ENCODE peak calls at places on chromosomes 5 and 9, in five cellular contexts. V, L, R, F and U are unnamed samples.

GRCh38 chr5:80722916-80723315 is 68.1 kb upstream of the DHFR start:
- DNase-seq in V (no peak), L (no peak), R (no peak), F (no peak), U (no peak)

GRCh38 chr5:16735092-16735970 is 118.5 kb upstream of the RETREG1 start:
- DNase-seq in V (no peak), L (no peak), R (no peak), F (peak), U (no peak)

GRCh38 chr9:1273859-1274258 is 223.7 kb downstream of the DMRT2 start:
- DNase-seq in V (no peak), L (no peak), R (no peak), F (no peak), U (no peak)

GRCh38 chr5:73031839-73032238 is 76.0 kb downstream of the FCHO2 start:
- DNase-seq in V (no peak), L (peak), R (no peak), F (no peak), U (peak)

GRCh38 chr9:88732128-88732527 is 197.2 kb downstream of the NXNL2 start:
- DNase-seq in V (no peak), L (no peak), R (no peak), F (no peak), U (peak)

GRCh38 chr5:36607114-36607561 is 732 bp downstream of the SLC1A3 start:
- DNase-seq in V (no peak), L (no peak), R (no peak), F (no peak), U (peak)

GRCh38 chr5:31952034-31952433 is 222.1 kb downstream of the GOLPH3 start:
- DNase-seq in V (no peak), L (no peak), R (no peak), F (no peak), U (no peak)

GRCh38 chr5:116395708-116396203 is 178.9 kb downstream of the SEMA6A start:
- DNase-seq in V (no peak), L (no peak), R (no peak), F (no peak), U (no peak)

GRCh38 chr9:97565262-97565661 is 63.8 kb downstream of the TMOD1 start:
- DNase-seq in V (no peak), L (no peak), R (no peak), F (no peak), U (no peak)

GRCh38 chr5:67805666-67806348 is 409.7 kb upstream of the PIK3R1 start:
- DNase-seq in V (no peak), L (no peak), R (no peak), F (no peak), U (no peak)

GRCh38 chr5:10421841-10422691 is 19.6 kb upstream of the ROPN1L start:
- DNase-seq in V (no peak), L (no peak), R (no peak), F (no peak), U (no peak)

GRCh38 chr5:395921-396714 is 46.9 kb upstream of the EXOC3 start:
- DNase-seq in V (no peak), L (peak), R (no peak), F (no peak), U (no peak)

GRCh38 chr5:153402550-153402949 is 87.9 kb upstream of the GRIA1 start:
- DNase-seq in V (no peak), L (no peak), R (no peak), F (no peak), U (no peak)

GRCh38 chr5:9716838-9717281 is 86.7 kb upstream of the TAS2R1 start:
- DNase-seq in V (peak), L (no peak), R (no peak), F (no peak), U (peak)

GRCh38 chr9:79572891-79573696 is 1.3 kb downstream of the TLE4 start:
- DNase-seq in V (no peak), L (peak), R (peak), F (no peak), U (no peak)

GRCh38 chr5:15695171-15695676 is 195.2 kb downstream of the FBXL7 start:
- DNase-seq in V (no peak), L (no peak), R (no peak), F (no peak), U (peak)

GRCh38 chr9:32344551-32345182 is 39.8 kb upstream of the ACO1 start:
- DNase-seq in V (no peak), L (no peak), R (no peak), F (no peak), U (peak)

GRCh38 chr9:134290603-134291451 is 35.4 kb upstream of the RXRA start:
- DNase-seq in V (no peak), L (no peak), R (no peak), F (no peak), U (no peak)

GRCh38 chr9:89810434-89810833 is 205.6 kb downstream of the GADD45G start:
- DNase-seq in V (no peak), L (no peak), R (no peak), F (no peak), U (no peak)

GRCh38 chr9:114777841-114778240 is 28.0 kb downstream of the TNFSF15 start:
- DNase-seq in V (no peak), L (no peak), R (no peak), F (no peak), U (no peak)

GRCh38 chr9:81589819-81590218 is 99.5 kb downstream of the TLE1 start:
- DNase-seq in V (no peak), L (no peak), R (no peak), F (no peak), U (no peak)

GRCh38 chr5:103409013-103409670 is 150.6 kb downstream of the MACIR start:
- DNase-seq in V (no peak), L (no peak), R (no peak), F (no peak), U (no peak)

GRCh38 chr5:103414598-103414997 is 148.0 kb downstream of the NUDT12 start:
- DNase-seq in V (no peak), L (no peak), R (no peak), F (peak), U (no peak)

GRCh38 chr5:103408408-103408807 is 149.8 kb downstream of the MACIR start:
- DNase-seq in V (no peak), L (no peak), R (no peak), F (no peak), U (no peak)

GRCh38 chr5:103410174-103410573 is 151.6 kb downstream of the MACIR start:
- DNase-seq in V (no peak), L (no peak), R (no peak), F (no peak), U (no peak)

GRCh38 chr5:103411721-103412120 is 150.9 kb downstream of the NUDT12 start:
- DNase-seq in V (no peak), L (no peak), R (no peak), F (no peak), U (no peak)
- TF ChIP-seq RFX5 in V (no peak), L (no peak), R (no peak), F (no peak), U (no peak)

GRCh38 chr5:94024101-94024500 is 282.7 kb upstream of the POU5F2 start:
- DNase-seq in V (no peak), L (no peak), R (no peak), F (no peak), U (peak)
- TF ChIP-seq RFX5 in V (no peak), L (no peak), R (no peak), F (no peak), U (no peak)

DNA sequence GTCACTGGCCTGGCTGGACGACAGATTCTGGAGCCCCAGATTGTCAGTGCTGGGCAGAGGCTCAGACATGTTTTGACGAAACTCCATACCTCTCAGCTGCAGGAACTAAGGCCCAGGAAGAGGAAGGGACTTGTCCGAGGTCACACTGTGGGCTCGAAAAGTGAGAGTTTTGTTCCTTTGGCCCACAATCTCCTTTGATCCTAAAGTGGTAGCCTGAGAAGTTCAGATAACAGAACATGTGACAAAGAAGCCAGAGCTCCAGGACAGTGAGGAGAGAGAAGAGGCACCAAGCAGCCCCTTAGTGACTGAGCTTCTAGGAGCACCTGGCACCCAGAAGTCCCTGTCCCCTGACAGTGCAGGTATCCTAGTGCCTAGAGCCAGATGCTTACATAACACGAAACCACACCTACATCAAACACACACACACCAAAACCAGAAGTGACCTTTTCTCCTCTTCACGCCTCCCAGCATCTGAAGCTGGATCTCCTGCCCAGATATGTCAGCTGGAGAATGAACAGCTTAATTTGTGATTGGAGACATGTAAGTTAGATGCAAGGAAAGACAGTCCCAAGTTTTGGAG is 88.9 kb downstream of the ADRB2 start:
- DNase-seq in V (no peak), L (no peak), R (no peak), F (no peak), U (no peak)
- TF ChIP-seq RFX5 in V (no peak), L (no peak), R (no peak), F (no peak), U (no peak)

DNA sequence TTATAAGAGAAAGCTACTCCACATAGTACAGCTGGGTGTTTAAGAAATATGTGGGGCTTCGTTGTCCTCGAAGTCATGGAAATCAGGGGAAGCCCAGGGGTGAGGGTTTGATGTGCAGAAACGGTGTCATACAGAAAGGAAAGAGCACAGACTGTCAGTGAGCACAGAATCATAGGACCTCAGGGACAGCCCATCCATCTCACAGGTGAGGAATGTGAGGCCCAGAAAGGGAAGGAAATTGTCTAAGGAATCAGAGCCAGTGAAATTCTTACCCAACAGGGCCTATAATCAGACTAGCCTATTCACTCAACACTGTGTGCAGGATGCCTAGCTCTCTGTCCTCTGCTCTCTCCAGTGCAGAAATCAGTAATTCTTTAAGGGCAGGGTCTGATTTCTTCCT is 535.6 kb downstream of the SPOCK1 start:
- DNase-seq in V (no peak), L (no peak), R (no peak), F (no peak), U (no peak)
- TF ChIP-seq RFX5 in V (no peak), L (no peak), R (no peak), F (no peak), U (no peak)

GRCh38 chr9:19174127-19174921 is 47.0 kb upstream of the PLIN2 start:
- DNase-seq in V (peak), L (peak), R (peak), F (peak), U (peak)
- TF ChIP-seq RFX5 in V (no peak), L (no peak), R (no peak), F (no peak), U (no peak)

DNA sequence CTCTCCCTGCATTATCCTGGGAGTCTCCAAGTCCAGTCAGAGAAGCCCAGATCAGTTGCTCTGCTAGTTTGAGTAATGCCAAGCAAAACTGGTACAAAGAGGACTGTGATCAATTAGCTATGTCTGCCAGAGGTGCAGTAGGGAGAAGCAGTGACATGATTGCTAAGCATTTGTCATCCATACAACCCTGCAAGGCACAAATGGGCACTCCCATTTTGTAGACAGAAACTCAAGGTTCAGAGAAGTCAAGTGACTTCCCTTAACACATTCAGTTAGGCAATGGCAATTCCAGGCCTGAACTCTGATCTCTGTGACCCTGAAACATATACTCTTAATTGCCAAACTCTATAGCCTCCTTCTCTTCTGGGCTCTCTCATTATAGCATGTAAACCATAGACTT is 34.0 kb downstream of the NDST1 start:
- DNase-seq in V (no peak), L (no peak), R (no peak), F (peak), U (no peak)
- TF ChIP-seq RFX5 in V (no peak), L (no peak), R (no peak), F (no peak), U (no peak)

DNA sequence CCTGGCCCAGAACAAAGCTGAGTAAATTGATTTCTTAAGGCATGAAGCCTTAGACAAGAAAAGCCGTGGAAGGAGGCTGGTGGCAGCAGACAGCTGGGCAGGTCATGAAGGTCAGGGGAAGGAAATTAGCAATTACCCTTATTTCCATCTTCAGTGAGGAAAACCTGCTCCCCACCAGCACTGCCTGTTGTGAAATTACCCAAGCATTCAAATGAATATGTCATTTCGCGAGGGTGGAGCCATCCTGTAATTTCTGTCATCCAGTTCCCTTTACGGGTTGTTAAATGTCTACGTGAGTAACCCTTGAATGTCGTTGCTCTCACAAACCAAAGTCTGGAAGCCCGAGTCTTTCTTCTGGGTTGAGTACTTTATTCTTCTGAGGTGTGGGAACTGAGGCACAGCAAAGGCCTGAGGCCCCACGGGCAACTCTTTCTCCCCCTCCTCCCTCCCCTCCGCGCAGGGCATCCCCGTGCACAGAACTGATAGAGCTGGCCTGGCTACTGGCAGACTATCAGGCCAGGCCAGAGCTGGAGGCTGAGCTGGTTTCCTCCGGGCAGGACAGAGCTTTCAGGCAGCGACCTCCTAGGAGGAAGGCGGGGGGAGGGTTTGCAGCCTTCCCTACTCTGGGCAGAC is 22.0 kb upstream of the AK3 start:
- DNase-seq in V (no peak), L (peak), R (no peak), F (no peak), U (no peak)
- TF ChIP-seq RFX5 in V (no peak), L (no peak), R (no peak), F (no peak), U (no peak)

DNA sequence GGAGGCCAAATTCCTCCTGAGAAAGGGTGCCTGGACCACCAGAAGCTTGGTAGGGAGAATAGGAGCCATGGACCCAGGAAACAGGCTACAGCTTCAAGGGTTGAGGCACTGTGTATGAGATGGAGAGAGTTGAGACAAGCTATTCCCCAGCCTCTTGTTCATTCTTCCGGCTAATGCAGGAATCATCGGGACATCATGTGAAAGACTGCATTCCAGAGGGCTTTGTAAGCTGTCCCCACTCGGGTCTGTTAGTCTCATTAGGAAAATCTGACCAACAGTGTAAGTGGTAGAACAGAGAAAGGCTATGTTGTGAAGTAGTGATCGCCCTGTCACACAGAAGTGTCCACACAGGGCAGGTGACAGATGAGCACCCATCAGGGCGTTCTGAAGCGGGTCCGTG is 81.4 kb downstream of the GABBR2 start:
- DNase-seq in V (no peak), L (no peak), R (no peak), F (no peak), U (peak)
- TF ChIP-seq RFX5 in V (no peak), L (no peak), R (no peak), F (no peak), U (no peak)

DNA sequence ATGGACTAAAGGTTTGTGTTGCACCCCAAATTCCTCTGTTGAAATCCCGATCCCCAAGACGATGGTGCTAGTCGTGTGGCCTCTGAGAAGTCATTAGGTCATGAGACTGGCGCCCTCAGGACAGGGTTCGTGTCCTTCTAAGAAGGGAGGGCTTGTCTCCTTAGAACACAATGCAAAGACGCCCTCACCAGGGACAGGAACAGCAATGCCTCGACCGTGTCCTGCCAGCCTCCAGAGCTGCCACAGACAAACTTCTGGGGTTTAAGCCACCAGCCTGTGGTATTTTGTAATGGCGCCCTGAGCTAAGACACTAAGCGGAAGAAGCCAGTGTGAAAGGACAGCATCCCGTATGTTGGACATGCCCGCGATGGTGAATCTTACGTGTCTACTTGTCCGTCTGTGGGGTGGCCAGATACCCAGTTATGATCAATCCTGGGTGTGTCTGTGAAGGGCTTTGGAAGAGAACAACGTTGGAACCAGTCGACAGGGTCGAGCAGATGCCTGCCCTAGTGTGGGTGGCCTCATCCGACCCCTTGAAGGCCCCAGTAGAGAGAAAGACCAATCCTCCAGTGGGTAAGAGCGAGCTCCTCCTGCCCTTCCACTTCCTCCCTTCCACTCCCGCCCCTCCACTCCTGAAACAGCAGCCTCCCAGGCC is 279.2 kb upstream of the IRX2 start:
- DNase-seq in V (no peak), L (no peak), R (no peak), F (no peak), U (no peak)
- TF ChIP-seq RFX5 in V (no peak), L (no peak), R (no peak), F (no peak), U (no peak)

GRCh38 chr9:109733690-109734089 is 46.3 kb upstream of the PALM2AKAP2 start:
- DNase-seq in V (no peak), L (no peak), R (no peak), F (no peak), U (peak)
- TF ChIP-seq RFX5 in V (no peak), L (no peak), R (no peak), F (no peak), U (no peak)